ENCODE peak calls at places on chromosomes 4 and X, in six cellular contexts. One of them, this sample, is unnamed.

GRCh38 chr4:123811763-123812390 is 415.3 kb downstream of the SPRY1 start:
- DNase-seq in globus pallidus: peak; percentile 17
- DNase-seq in KG1: no peak
- DNase-seq in SK-N-SH: no peak
- DNase-seq in HAP-1: peak; percentile 97
- DNase-seq in fibroblast of the aortic adventitia: no peak
- DNase-seq in this sample: no peak

GRCh38 chrX:6184900-6185515 is 43.7 kb downstream of the NLGN4X start:
- DNase-seq in globus pallidus: peak; percentile 0
- DNase-seq in KG1: no peak
- DNase-seq in SK-N-SH: no peak
- DNase-seq in HAP-1: no peak
- DNase-seq in fibroblast of the aortic adventitia: no peak
- DNase-seq in this sample: no peak

GRCh38 chr4:7477695-7478094 is 43.0 kb upstream of the PSAPL1 start:
- DNase-seq in globus pallidus: no peak
- DNase-seq in KG1: no peak
- DNase-seq in SK-N-SH: no peak
- DNase-seq in HAP-1: no peak
- DNase-seq in fibroblast of the aortic adventitia: no peak
- DNase-seq in this sample: no peak

GRCh38 chr4:51885371-51885770 is 42.4 kb downstream of the DCUN1D4 start:
- DNase-seq in globus pallidus: no peak
- DNase-seq in KG1: no peak
- DNase-seq in SK-N-SH: peak; percentile 21
- DNase-seq in HAP-1: peak; percentile 36
- DNase-seq in fibroblast of the aortic adventitia: peak; percentile 36
- DNase-seq in this sample: no peak

GRCh38 chrX:129556806-129557315 is 16.8 kb downstream of the OCRL start:
- DNase-seq in globus pallidus: no peak
- DNase-seq in KG1: no peak
- DNase-seq in SK-N-SH: no peak
- DNase-seq in HAP-1: no peak
- DNase-seq in fibroblast of the aortic adventitia: no peak
- DNase-seq in this sample: no peak

GRCh38 chr4:106109929-106110328 is 206.1 kb downstream of the TBCK start:
- DNase-seq in globus pallidus: no peak
- DNase-seq in KG1: no peak
- DNase-seq in SK-N-SH: no peak
- DNase-seq in HAP-1: no peak
- DNase-seq in fibroblast of the aortic adventitia: no peak
- DNase-seq in this sample: no peak

GRCh38 chr4:140078366-140078765 is 75.6 kb downstream of the MAML3 start:
- DNase-seq in globus pallidus: no peak
- DNase-seq in KG1: no peak
- DNase-seq in SK-N-SH: no peak
- DNase-seq in HAP-1: no peak
- DNase-seq in fibroblast of the aortic adventitia: peak; percentile 23
- DNase-seq in this sample: peak; percentile 54

GRCh38 chr4:161827013-161827412 is 336.8 kb downstream of the FSTL5 start:
- DNase-seq in globus pallidus: no peak
- DNase-seq in KG1: no peak
- DNase-seq in SK-N-SH: no peak
- DNase-seq in HAP-1: no peak
- DNase-seq in fibroblast of the aortic adventitia: no peak
- DNase-seq in this sample: no peak

GRCh38 chr4:189823611-189824010 is 117.1 kb upstream of the FRG1 start:
- DNase-seq in globus pallidus: peak; percentile 95
- DNase-seq in KG1: no peak
- DNase-seq in SK-N-SH: no peak
- DNase-seq in HAP-1: no peak
- DNase-seq in fibroblast of the aortic adventitia: no peak
- DNase-seq in this sample: no peak

GRCh38 chr4:36786519-36786918 is 458.0 kb upstream of the NWD2 start:
- DNase-seq in globus pallidus: no peak
- DNase-seq in KG1: no peak
- DNase-seq in SK-N-SH: no peak
- DNase-seq in HAP-1: no peak
- DNase-seq in fibroblast of the aortic adventitia: no peak
- DNase-seq in this sample: no peak

GRCh38 chr4:97072666-97073065 is 1070.6 kb downstream of the STPG2 start:
- DNase-seq in globus pallidus: no peak
- DNase-seq in KG1: no peak
- DNase-seq in SK-N-SH: no peak
- DNase-seq in HAP-1: no peak
- DNase-seq in fibroblast of the aortic adventitia: no peak
- DNase-seq in this sample: no peak

GRCh38 chr4:40486534-40486933 is 143.1 kb downstream of the RBM47 start:
- DNase-seq in globus pallidus: no peak
- DNase-seq in KG1: no peak
- DNase-seq in SK-N-SH: no peak
- DNase-seq in HAP-1: no peak
- DNase-seq in fibroblast of the aortic adventitia: peak; percentile 51
- DNase-seq in this sample: no peak

GRCh38 chr4:7726665-7727413 is 212.8 kb downstream of the AFAP1 start:
- DNase-seq in globus pallidus: no peak
- DNase-seq in KG1: no peak
- DNase-seq in SK-N-SH: no peak
- DNase-seq in HAP-1: no peak
- DNase-seq in fibroblast of the aortic adventitia: no peak
- DNase-seq in this sample: peak; percentile 27

GRCh38 chr4:81498046-81498445 is 26.3 kb upstream of the RASGEF1B start:
- DNase-seq in globus pallidus: no peak
- DNase-seq in KG1: no peak
- DNase-seq in SK-N-SH: no peak
- DNase-seq in HAP-1: no peak
- DNase-seq in fibroblast of the aortic adventitia: no peak
- DNase-seq in this sample: no peak

GRCh38 chr4:84531689-84532088 is 32.6 kb upstream of the NKX6-1 start:
- DNase-seq in globus pallidus: no peak
- DNase-seq in KG1: no peak
- DNase-seq in SK-N-SH: peak; percentile 3
- DNase-seq in HAP-1: no peak
- DNase-seq in fibroblast of the aortic adventitia: no peak
- DNase-seq in this sample: no peak

GRCh38 chr4:70996014-70996353 is 2.5 kb downstream of the DCK start:
- DNase-seq in globus pallidus: no peak
- DNase-seq in KG1: no peak
- DNase-seq in SK-N-SH: no peak
- DNase-seq in HAP-1: no peak
- DNase-seq in fibroblast of the aortic adventitia: no peak
- DNase-seq in this sample: no peak

GRCh38 chr4:124070688-124071484 is 641.6 kb downstream of the ANKRD50 start:
- DNase-seq in globus pallidus: no peak
- DNase-seq in KG1: no peak
- DNase-seq in SK-N-SH: no peak
- DNase-seq in HAP-1: no peak
- DNase-seq in fibroblast of the aortic adventitia: no peak
- DNase-seq in this sample: no peak

GRCh38 chrX:146278381-146278780 is 460.8 kb downstream of the SLITRK2 start:
- DNase-seq in globus pallidus: no peak
- DNase-seq in KG1: peak; percentile 0
- DNase-seq in SK-N-SH: no peak
- DNase-seq in HAP-1: no peak
- DNase-seq in fibroblast of the aortic adventitia: no peak
- DNase-seq in this sample: no peak

GRCh38 chrX:12975670-12975965 is 708 bp downstream of the TMSB4X start:
- DNase-seq in globus pallidus: no peak
- DNase-seq in KG1: no peak
- DNase-seq in SK-N-SH: no peak
- DNase-seq in HAP-1: no peak
- DNase-seq in fibroblast of the aortic adventitia: no peak
- DNase-seq in this sample: peak; percentile 52

GRCh38 chr4:40283968-40284367 is 51.2 kb upstream of the CHRNA9 start:
- DNase-seq in globus pallidus: no peak
- DNase-seq in KG1: no peak
- DNase-seq in SK-N-SH: no peak
- DNase-seq in HAP-1: no peak
- DNase-seq in fibroblast of the aortic adventitia: no peak
- DNase-seq in this sample: no peak

This sample was measured in left ventricle myocardium superior.